ENCODE peak calls at places on chromosomes 12 and 14, in ten cellular contexts. S is fibroblast of lung; A is cardiac muscle cell; Q is pancreas; G is HL-60; B is heart right ventricle; L is HCT116; F is heart left ventricle; Y is CD4-positive, alpha-beta T cell; D is prostate gland. R is an unnamed sample. For H3K27me3, the result is how much of the 10 kb centered on the place peaks cover.

GRCh38 chr12:124381454-124382207 is 86.7 kb downstream of the RFLNA start:
- DNase-seq in Q (peak), G (peak), B (peak), A (no peak), L (no peak), D (peak), F (peak), Y (no peak), S (peak), R (no peak)

GRCh38 chr12:71665109-71665476 is 992 bp downstream of the THAP2 start:
- DNase-seq in D (no peak), F (no peak), S (no peak), B (no peak), Y (no peak), Q (no peak), A (no peak), L (no peak), G (no peak), R (no peak)

GRCh38 chr14:97180304-97181200 is 383.4 kb downstream of the VRK1 start:
- DNase-seq in D (no peak), L (peak), A (no peak), S (no peak), Y (no peak), F (no peak), B (no peak), G (no peak), Q (no peak), R (no peak)

GRCh38 chr12:49294086-49294803 is 702 bp upstream of the PRPH start:
- DNase-seq in Q (no peak), G (no peak), F (no peak), A (no peak), Y (no peak), S (no peak), B (no peak), L (no peak), D (no peak), R (no peak)

GRCh38 chr12:104809706-104810385 is 148.2 kb downstream of the SLC41A2 start:
- DNase-seq in B (no peak), Q (no peak), G (no peak), Y (no peak), D (no peak), S (no peak), F (no peak), A (no peak), L (no peak), R (no peak)

GRCh38 chr14:85190251-85190650 is 339.7 kb upstream of the FLRT2 start:
- DNase-seq in L (no peak), Y (no peak), A (no peak), F (no peak), Q (no peak), B (no peak), D (no peak), S (no peak), G (no peak), R (no peak)

GRCh38 chr14:22147716-22148115 is 441.3 kb downstream of the DAD1 start:
- DNase-seq in F (no peak), B (no peak), G (no peak), S (no peak), Q (no peak), A (no peak), Y (no peak), L (no peak), D (no peak), R (no peak)

GRCh38 chr12:121608301-121608700 is 18.0 kb upstream of the ORAI1 start:
- DNase-seq in B (no peak), A (no peak), F (no peak), Y (no peak), Q (no peak), L (no peak), D (no peak), G (no peak), S (no peak), R (no peak)

GRCh38 chr14:88750945-88751344 is 41.8 kb downstream of the EML5 start:
- DNase-seq in A (no peak), B (no peak), L (no peak), F (no peak), S (no peak), D (no peak), Y (no peak), Q (no peak), G (no peak), R (no peak)

GRCh38 chr14:90288646-90289355 is 32.4 kb downstream of the PSMC1 start:
- DNase-seq in L (no peak), D (no peak), F (peak), G (no peak), S (peak), B (peak), Y (no peak), Q (no peak), A (peak), R (no peak)

GRCh38 chr12:49347307-49348237 is 884 bp downstream of the DNAJC22 start:
- DNase-seq in Q (peak), G (peak), F (peak), D (peak), B (peak), S (peak), A (peak), L (peak), Y (peak), R (peak)

GRCh38 chr12:9760699-9761406 is at the start of gene CD69:
- DNase-seq in Y (peak), S (no peak), L (no peak), B (no peak), D (no peak), G (no peak), A (no peak), Q (no peak), F (no peak), R (no peak)

GRCh38 chr14:52733824-52734223 is 3.9 kb downstream of the STYX start:
- DNase-seq in S (no peak), Q (no peak), D (no peak), F (no peak), L (no peak), A (no peak), Y (no peak), G (no peak), B (no peak), R (no peak)

DNA sequence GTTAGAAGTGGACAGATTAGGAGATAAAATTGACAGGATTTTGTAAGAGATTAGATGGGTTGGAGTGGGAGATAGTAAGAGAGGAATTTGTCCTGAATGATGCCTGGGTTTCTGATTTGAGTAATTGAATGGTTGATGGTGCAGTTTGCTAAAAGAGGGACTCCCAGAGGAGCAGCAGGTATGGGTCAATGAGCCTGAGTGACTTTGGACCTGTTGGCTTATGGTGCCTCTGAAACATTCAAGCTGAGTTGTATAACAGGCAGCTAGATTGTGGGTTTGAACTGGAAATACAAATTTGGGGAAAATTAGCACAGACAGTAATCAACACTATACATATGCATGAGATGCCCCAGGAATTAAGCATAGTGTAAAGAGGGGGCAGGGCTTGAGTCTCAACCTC is 16.7 kb upstream of the SYNDIG1L start:
- DNase-seq in L (no peak), B (no peak), A (no peak), Q (no peak), S (no peak), Y (no peak), G (no peak), F (no peak), D (no peak), R (no peak)
- H3K27me3 ChIP-seq in L (under half), B (under half), A (under half), Q (under half), S (under half), Y (under half), G (under half), F (under half), D (under half), R (under half)

GRCh38 chr12:109305547-109305946 is 3.5 kb downstream of the FOXN4 start:
- DNase-seq in B (no peak), A (no peak), Y (no peak), F (no peak), Q (no peak), G (no peak), S (no peak), L (no peak), D (no peak), R (no peak)

GRCh38 chr12:109302358-109302757 is 6.7 kb downstream of the FOXN4 start:
- DNase-seq in Q (no peak), L (no peak), F (no peak), B (no peak), S (no peak), G (no peak), D (no peak), A (no peak), Y (no peak), R (no peak)

GRCh38 chr12:109304485-109304884 is 4.6 kb downstream of the FOXN4 start:
- DNase-seq in B (no peak), Y (no peak), G (no peak), D (no peak), S (no peak), L (no peak), Q (no peak), F (no peak), A (no peak), R (no peak)

GRCh38 chr12:109301643-109302176 is 7.4 kb downstream of the FOXN4 start:
- DNase-seq in Y (no peak), F (no peak), A (no peak), Q (no peak), G (no peak), S (no peak), D (no peak), L (no peak), B (no peak), R (no peak)

DNA sequence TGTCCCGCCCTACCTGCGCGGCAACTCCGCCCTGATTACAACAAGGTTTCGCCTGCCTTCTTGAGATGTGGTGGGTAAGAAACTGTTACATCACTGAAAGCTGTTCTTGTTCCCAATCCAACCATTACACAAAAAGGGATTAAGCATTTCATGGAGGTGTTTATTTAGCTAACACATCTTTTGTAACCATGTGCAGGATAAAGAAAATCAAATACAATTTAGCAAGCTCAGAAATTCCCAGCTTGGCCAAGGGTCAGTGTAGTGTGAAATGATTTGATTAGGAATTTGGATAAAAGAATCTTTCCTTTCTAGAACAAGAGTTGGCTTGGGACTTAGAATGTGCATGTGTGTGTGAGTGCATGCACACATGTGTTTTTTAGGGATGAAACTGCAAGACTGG is 6.3 kb downstream of the FOXN4 start:
- DNase-seq in S (no peak), L (no peak), Y (no peak), G (no peak), B (no peak), D (no peak), F (no peak), A (no peak), Q (no peak), R (no peak)
- H3K27me3 ChIP-seq in S (under half), L (under half), Y (under half), G (under half), B (half or more), D (under half), F (under half), A (under half), Q (under half), R (under half)

GRCh38 chr14:99276482-99276881 is 4.5 kb upstream of the BCL11B start:
- DNase-seq in G (no peak), Y (no peak), Q (no peak), B (no peak), S (no peak), D (no peak), A (no peak), F (no peak), L (no peak), R (no peak)
- H3K27me3 ChIP-seq in G (half or more), Y (under half), Q (under half), B (half or more), S (under half), D (under half), A (half or more), F (half or more), L (under half), R (under half)

DNA sequence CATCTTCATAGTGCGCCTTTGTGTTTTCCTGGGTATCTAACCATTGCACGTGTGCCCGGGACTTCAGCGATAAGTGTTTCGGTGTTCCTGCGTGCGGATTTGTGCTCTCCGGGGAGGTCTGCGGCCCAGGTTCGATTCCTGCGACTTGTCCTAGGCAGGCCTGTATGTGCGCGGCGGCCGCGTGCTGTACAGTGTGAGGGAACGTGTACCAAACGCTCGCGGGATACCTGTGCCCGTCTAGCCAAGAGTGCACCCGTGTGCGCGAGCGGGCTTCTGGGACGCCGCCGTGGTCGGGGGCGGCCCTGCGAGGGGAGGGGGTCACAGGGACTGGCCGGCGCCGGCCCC is 253 bp upstream of the DLK1 start:
- DNase-seq in L (no peak), S (no peak), Q (no peak), B (no peak), G (no peak), A (no peak), Y (no peak), F (no peak), D (no peak), R (no peak)
- H3K27me3 ChIP-seq in L (under half), S (under half), Q (under half), B (half or more), G (under half), A (under half), Y (under half), F (half or more), D (under half), R (half or more)

GRCh38 chr12:54019924-54020586 is 8.2 kb upstream of the HOXC6 start:
- DNase-seq in B (no peak), S (no peak), F (peak), A (peak), G (no peak), Y (no peak), D (no peak), L (no peak), Q (no peak), R (no peak)

GRCh38 chr12:54017027-54017788 is 8.4 kb downstream of the HOXC8 start:
- DNase-seq in G (no peak), B (no peak), L (no peak), D (no peak), Q (no peak), S (no peak), F (no peak), A (no peak), Y (no peak), R (no peak)

GRCh38 chr12:54017845-54018607 is 9.2 kb downstream of the HOXC8 start:
- DNase-seq in Q (peak), D (no peak), S (peak), G (peak), A (peak), F (peak), B (peak), Y (peak), L (peak), R (no peak)

GRCh38 chr12:54019111-54019811 is 9.0 kb upstream of the HOXC6 start:
- DNase-seq in L (no peak), A (no peak), D (no peak), Y (no peak), G (no peak), F (no peak), Q (no peak), S (no peak), B (no peak), R (no peak)

DNA sequence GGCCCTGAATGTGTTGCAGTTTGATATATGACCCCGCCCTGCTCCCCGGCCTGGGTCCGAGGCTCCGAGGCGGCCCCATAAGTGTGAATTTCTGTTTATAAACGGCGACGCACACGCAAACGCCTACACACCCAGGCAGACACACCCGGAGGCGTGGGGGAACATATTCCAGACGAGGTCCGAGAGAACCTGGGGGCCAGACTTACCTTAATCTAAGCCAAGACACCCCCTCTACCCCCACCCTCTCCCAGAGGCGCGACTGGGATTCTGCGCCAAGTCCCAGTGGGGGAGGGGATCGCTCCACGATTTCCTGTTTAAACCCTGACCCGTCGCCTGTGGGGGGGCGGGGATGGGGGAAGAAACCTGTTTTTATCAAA is 9.6 kb upstream of the HOXC6 start:
- DNase-seq in S (no peak), L (no peak), Q (no peak), A (no peak), Y (no peak), F (no peak), D (no peak), G (no peak), B (no peak), R (no peak)
- H3K27me3 ChIP-seq in S (under half), L (under half), Q (under half), A (half or more), Y (half or more), F (half or more), D (half or more), G (under half), B (half or more), R (half or more)

GRCh38 chr14:40312296-40312695 is 880.1 kb upstream of the FBXO33 start:
- DNase-seq in D (no peak), Q (no peak), G (no peak), F (no peak), S (no peak), Y (no peak), A (no peak), B (no peak), L (peak), R (no peak)

GRCh38 chr14:40317690-40318089 is 885.5 kb upstream of the FBXO33 start:
- DNase-seq in D (no peak), Y (no peak), S (no peak), A (no peak), G (no peak), F (no peak), Q (no peak), L (no peak), B (no peak), R (no peak)

GRCh38 chr14:40318211-40318719 is 886.0 kb upstream of the FBXO33 start:
- DNase-seq in A (no peak), L (no peak), D (no peak), Y (no peak), B (no peak), G (no peak), S (no peak), Q (no peak), F (no peak), R (no peak)
- H3K27me3 ChIP-seq in A (under half), L (under half), D (under half), Y (under half), B (under half), G (under half), S (under half), Q (under half), F (under half), R (under half)

GRCh38 chr12:4174417-4174816 is 99.1 kb upstream of the CCND2 start:
- DNase-seq in F (no peak), G (peak), A (no peak), L (no peak), S (no peak), Q (no peak), D (no peak), B (no peak), Y (no peak), R (no peak)
- H3K27me3 ChIP-seq in F (under half), G (under half), A (under half), L (under half), S (under half), Q (under half), D (under half), B (under half), Y (under half), R (under half)

R was measured in AG04450.